ENCODE peak calls at places on chromosomes 6 and 20, in six cellular contexts. One of them, this sample, is unnamed. For H3K9me3, the result is how much of the 10 kb centered on the place peaks cover.

GRCh38 chr6:76677017-76677416 is 604.6 kb upstream of the IMPG1 start:
- DNase-seq in AG04450: no peak
- DNase-seq in breast epithelium: no peak
- DNase-seq in PC-3: no peak
- DNase-seq in small intestine: peak
- DNase-seq in CD4-positive, alpha-beta T cell: no peak
- DNase-seq in this sample: no peak

GRCh38 chr6:122289721-122290501 is 109.5 kb upstream of the HSF2 start:
- DNase-seq in AG04450: no peak
- DNase-seq in PC-3: peak
- DNase-seq in breast epithelium: no peak
- DNase-seq in CD4-positive, alpha-beta T cell: no peak
- DNase-seq in small intestine: no peak
- DNase-seq in this sample: no peak

GRCh38 chr6:118344014-118344670 is 204.0 kb upstream of the PLN start:
- DNase-seq in CD4-positive, alpha-beta T cell: no peak
- DNase-seq in AG04450: no peak
- DNase-seq in small intestine: no peak
- DNase-seq in PC-3: no peak
- DNase-seq in breast epithelium: no peak
- DNase-seq in this sample: no peak

GRCh38 chr6:161374971-161375873 is 101.4 kb upstream of the AGPAT4 start:
- DNase-seq in PC-3: peak
- DNase-seq in small intestine: peak
- DNase-seq in breast epithelium: peak
- DNase-seq in CD4-positive, alpha-beta T cell: no peak
- DNase-seq in AG04450: no peak
- DNase-seq in this sample: peak

GRCh38 chr20:44104807-44105517 is 82.0 kb downstream of the JPH2 start:
- DNase-seq in breast epithelium: no peak
- DNase-seq in CD4-positive, alpha-beta T cell: no peak
- DNase-seq in AG04450: peak
- DNase-seq in small intestine: no peak
- DNase-seq in PC-3: peak
- DNase-seq in this sample: no peak

GRCh38 chr6:156767603-156768467 is 9.3 kb upstream of the ARID1B start:
- DNase-seq in CD4-positive, alpha-beta T cell: no peak
- DNase-seq in breast epithelium: no peak
- DNase-seq in PC-3: no peak
- DNase-seq in AG04450: no peak
- DNase-seq in small intestine: no peak
- DNase-seq in this sample: no peak

GRCh38 chr20:49288250-49288751 is 10.4 kb upstream of the ZNFX1 start:
- DNase-seq in CD4-positive, alpha-beta T cell: no peak
- DNase-seq in PC-3: no peak
- DNase-seq in small intestine: no peak
- DNase-seq in AG04450: no peak
- DNase-seq in breast epithelium: no peak
- DNase-seq in this sample: no peak

GRCh38 chr6:45845546-45845945 is 170.1 kb downstream of the CLIC5 start:
- DNase-seq in PC-3: peak
- DNase-seq in small intestine: no peak
- DNase-seq in AG04450: no peak
- DNase-seq in breast epithelium: no peak
- DNase-seq in CD4-positive, alpha-beta T cell: no peak
- DNase-seq in this sample: no peak

GRCh38 chr6:73511796-73512195 is 9.0 kb downstream of the EEF1A1 start:
- DNase-seq in breast epithelium: no peak
- DNase-seq in PC-3: peak
- DNase-seq in small intestine: no peak
- DNase-seq in CD4-positive, alpha-beta T cell: no peak
- DNase-seq in AG04450: no peak
- DNase-seq in this sample: no peak

GRCh38 chr6:27111743-27112142 is 135.8 kb upstream of the PRSS16 start:
- DNase-seq in PC-3: no peak
- DNase-seq in breast epithelium: no peak
- DNase-seq in AG04450: no peak
- DNase-seq in CD4-positive, alpha-beta T cell: no peak
- DNase-seq in small intestine: no peak
- DNase-seq in this sample: no peak

GRCh38 chr6:27119329-27119728 is 128.2 kb upstream of the PRSS16 start:
- DNase-seq in CD4-positive, alpha-beta T cell: no peak
- DNase-seq in breast epithelium: no peak
- DNase-seq in PC-3: no peak
- DNase-seq in AG04450: no peak
- DNase-seq in small intestine: no peak
- DNase-seq in this sample: no peak

GRCh38 chr6:27112974-27113373 is 134.5 kb upstream of the PRSS16 start:
- DNase-seq in PC-3: no peak
- DNase-seq in breast epithelium: no peak
- DNase-seq in small intestine: no peak
- DNase-seq in CD4-positive, alpha-beta T cell: no peak
- DNase-seq in AG04450: no peak
- DNase-seq in this sample: no peak

GRCh38 chr6:27119761-27120160 is 127.7 kb upstream of the PRSS16 start:
- DNase-seq in CD4-positive, alpha-beta T cell: no peak
- DNase-seq in AG04450: no peak
- DNase-seq in PC-3: no peak
- DNase-seq in small intestine: no peak
- DNase-seq in breast epithelium: no peak
- DNase-seq in this sample: no peak

GRCh38 chr6:27114792-27115191 is 132.7 kb upstream of the PRSS16 start:
- DNase-seq in breast epithelium: no peak
- DNase-seq in CD4-positive, alpha-beta T cell: no peak
- DNase-seq in AG04450: no peak
- DNase-seq in small intestine: no peak
- DNase-seq in PC-3: no peak
- DNase-seq in this sample: no peak
- H3K9me3 ChIP-seq in breast epithelium: under half
- H3K9me3 ChIP-seq in CD4-positive, alpha-beta T cell: under half
- H3K9me3 ChIP-seq in AG04450: under half
- H3K9me3 ChIP-seq in small intestine: under half
- H3K9me3 ChIP-seq in PC-3: under half
- H3K9me3 ChIP-seq in this sample: under half

DNA sequence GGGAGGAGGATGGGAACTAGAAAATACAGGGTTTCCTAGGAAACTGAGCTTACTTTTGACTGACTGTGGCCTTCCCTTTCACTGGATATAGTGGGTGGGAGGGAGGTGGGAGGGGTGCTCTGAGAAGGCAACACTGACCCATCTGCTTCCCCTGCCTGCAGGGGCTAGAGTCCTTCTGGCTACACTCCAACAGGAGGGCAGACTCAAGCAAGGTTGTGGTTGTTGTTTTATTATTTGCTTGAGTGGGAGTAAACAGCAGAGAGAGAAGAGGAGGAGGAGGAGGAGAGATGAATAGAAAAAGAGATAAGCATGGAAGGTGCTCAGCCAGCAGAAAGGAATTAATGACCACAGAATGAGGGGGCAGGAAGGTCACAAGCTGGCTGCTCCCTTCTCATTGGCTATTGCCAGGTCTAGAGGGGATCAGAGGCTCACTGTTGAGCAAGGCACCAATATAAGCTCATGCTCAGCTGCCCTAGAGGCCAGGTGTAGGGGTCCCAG is 84.4 kb downstream of the FYN start:
- DNase-seq in small intestine: no peak
- DNase-seq in PC-3: no peak
- DNase-seq in CD4-positive, alpha-beta T cell: no peak
- DNase-seq in breast epithelium: no peak
- DNase-seq in AG04450: no peak
- DNase-seq in this sample: no peak
- H3K27ac ChIP-seq in small intestine: no peak
- H3K27ac ChIP-seq in PC-3: no peak
- H3K27ac ChIP-seq in CD4-positive, alpha-beta T cell: no peak
- H3K27ac ChIP-seq in breast epithelium: peak
- H3K27ac ChIP-seq in AG04450: no peak
- H3K27ac ChIP-seq in this sample: no peak

GRCh38 chr6:30890646-30891449 is 6.5 kb downstream of the DDR1 start:
- DNase-seq in breast epithelium: no peak
- DNase-seq in CD4-positive, alpha-beta T cell: no peak
- DNase-seq in AG04450: no peak
- DNase-seq in small intestine: no peak
- DNase-seq in PC-3: no peak
- DNase-seq in this sample: no peak
- H3K9me3 ChIP-seq in breast epithelium: under half
- H3K9me3 ChIP-seq in CD4-positive, alpha-beta T cell: under half
- H3K9me3 ChIP-seq in AG04450: under half
- H3K9me3 ChIP-seq in small intestine: under half
- H3K9me3 ChIP-seq in PC-3: under half
- H3K9me3 ChIP-seq in this sample: under half

DNA sequence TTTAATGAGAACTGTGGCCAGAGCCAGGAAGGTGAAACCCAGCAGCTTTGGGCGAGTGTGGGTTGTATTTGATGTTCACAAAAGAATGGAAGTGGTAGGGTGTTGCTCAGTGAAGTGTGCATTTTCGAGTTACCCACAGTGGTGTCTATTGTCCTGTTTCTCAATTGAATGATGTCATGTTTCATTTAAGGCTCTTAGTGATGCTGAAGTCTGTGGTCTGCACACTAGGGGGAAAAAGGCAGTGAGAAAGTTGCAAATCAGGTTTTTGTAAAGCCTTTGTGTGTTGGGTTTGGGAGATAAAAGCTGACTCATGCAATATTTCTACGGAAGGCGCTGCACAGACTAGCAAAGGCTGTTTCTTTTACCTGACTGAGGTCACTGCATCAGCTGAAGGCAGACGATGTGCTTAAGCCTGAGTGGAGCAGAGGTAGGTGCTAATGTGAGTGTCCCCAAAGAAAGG is 121.1 kb downstream of the PLEKHG1 start:
- DNase-seq in PC-3: peak
- DNase-seq in breast epithelium: no peak
- DNase-seq in AG04450: no peak
- DNase-seq in CD4-positive, alpha-beta T cell: no peak
- DNase-seq in small intestine: no peak
- DNase-seq in this sample: no peak
- H3K27ac ChIP-seq in PC-3: peak
- H3K27ac ChIP-seq in breast epithelium: peak
- H3K27ac ChIP-seq in AG04450: no peak
- H3K27ac ChIP-seq in CD4-positive, alpha-beta T cell: no peak
- H3K27ac ChIP-seq in small intestine: no peak
- H3K27ac ChIP-seq in this sample: no peak

GRCh38 chr6:3918474-3918873 is 69.3 kb downstream of the FAM50B start:
- DNase-seq in breast epithelium: no peak
- DNase-seq in AG04450: no peak
- DNase-seq in small intestine: no peak
- DNase-seq in PC-3: no peak
- DNase-seq in CD4-positive, alpha-beta T cell: no peak
- DNase-seq in this sample: no peak

GRCh38 chr6:3915076-3915791 is 66.1 kb downstream of the FAM50B start:
- DNase-seq in CD4-positive, alpha-beta T cell: no peak
- DNase-seq in breast epithelium: no peak
- DNase-seq in AG04450: no peak
- DNase-seq in PC-3: no peak
- DNase-seq in small intestine: no peak
- DNase-seq in this sample: no peak

GRCh38 chr6:3913077-3913957 is 64.1 kb downstream of the FAM50B start:
- DNase-seq in PC-3: peak
- DNase-seq in breast epithelium: no peak
- DNase-seq in small intestine: peak
- DNase-seq in AG04450: peak
- DNase-seq in CD4-positive, alpha-beta T cell: no peak
- DNase-seq in this sample: no peak

GRCh38 chr6:3913958-3914337 is 64.8 kb downstream of the FAM50B start:
- DNase-seq in CD4-positive, alpha-beta T cell: no peak
- DNase-seq in AG04450: no peak
- DNase-seq in PC-3: peak
- DNase-seq in small intestine: no peak
- DNase-seq in breast epithelium: no peak
- DNase-seq in this sample: no peak

DNA sequence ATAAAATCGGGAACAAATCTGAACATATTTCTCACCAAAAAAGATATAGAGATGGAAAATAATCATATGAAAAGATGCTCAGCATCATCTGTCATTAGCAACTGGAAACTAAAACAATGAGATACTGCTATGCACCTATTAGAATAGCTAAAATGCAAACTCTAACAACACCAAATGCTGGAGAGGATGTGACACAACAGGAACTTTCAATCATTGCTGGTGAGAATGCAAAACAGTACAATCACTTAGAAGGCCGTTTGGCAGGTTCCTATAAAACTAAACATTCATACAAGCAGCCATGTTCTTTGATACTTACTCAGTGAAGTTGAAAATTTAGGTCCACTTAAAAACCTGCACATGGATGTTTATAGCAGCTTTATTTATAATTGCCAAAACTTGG is 67.0 kb downstream of the FAM50B start:
- DNase-seq in CD4-positive, alpha-beta T cell: no peak
- DNase-seq in breast epithelium: no peak
- DNase-seq in AG04450: no peak
- DNase-seq in PC-3: no peak
- DNase-seq in small intestine: no peak
- DNase-seq in this sample: no peak
- H3K9me3 ChIP-seq in CD4-positive, alpha-beta T cell: under half
- H3K9me3 ChIP-seq in breast epithelium: under half
- H3K9me3 ChIP-seq in AG04450: under half
- H3K9me3 ChIP-seq in PC-3: under half
- H3K9me3 ChIP-seq in small intestine: under half
- H3K9me3 ChIP-seq in this sample: under half

GRCh38 chr20:36474563-36474962 is 66.8 kb upstream of the MYL9 start:
- DNase-seq in PC-3: no peak
- DNase-seq in breast epithelium: no peak
- DNase-seq in AG04450: no peak
- DNase-seq in CD4-positive, alpha-beta T cell: no peak
- DNase-seq in small intestine: no peak
- DNase-seq in this sample: no peak
- H3K27ac ChIP-seq in PC-3: no peak
- H3K27ac ChIP-seq in breast epithelium: peak
- H3K27ac ChIP-seq in AG04450: peak
- H3K27ac ChIP-seq in CD4-positive, alpha-beta T cell: no peak
- H3K27ac ChIP-seq in small intestine: peak
- H3K27ac ChIP-seq in this sample: no peak

DNA sequence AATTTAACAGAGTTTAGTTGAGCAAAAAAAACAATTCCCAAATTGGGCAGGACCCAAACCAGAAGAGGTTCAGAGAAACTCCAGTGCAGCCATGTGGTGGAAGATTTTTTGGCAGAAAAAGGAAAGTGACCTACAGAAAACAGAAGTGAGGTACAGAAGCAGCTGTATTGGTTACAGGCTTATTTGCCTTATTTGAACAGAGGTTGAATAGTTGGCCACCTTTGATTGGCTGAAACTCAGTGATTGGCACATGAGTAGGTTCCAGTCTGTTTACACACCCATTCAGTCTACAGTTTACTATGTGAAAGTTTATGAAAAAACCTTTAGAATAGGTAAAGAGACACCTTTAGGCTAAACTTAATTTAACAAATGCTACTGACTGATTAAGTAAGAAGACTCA is 110.9 kb upstream of the LAMP5 start:
- DNase-seq in CD4-positive, alpha-beta T cell: no peak
- DNase-seq in small intestine: no peak
- DNase-seq in breast epithelium: no peak
- DNase-seq in AG04450: no peak
- DNase-seq in PC-3: no peak
- DNase-seq in this sample: no peak
- H3K9me3 ChIP-seq in CD4-positive, alpha-beta T cell: under half
- H3K9me3 ChIP-seq in small intestine: under half
- H3K9me3 ChIP-seq in breast epithelium: under half
- H3K9me3 ChIP-seq in AG04450: under half
- H3K9me3 ChIP-seq in PC-3: under half
- H3K9me3 ChIP-seq in this sample: under half

This sample was measured in Peyer's patch.